ENCODE peak calls at places on chromosomes 11 and 22, in five cellular contexts. J is H7, W is cardiac muscle cell, L is GM23338, M is mesenchymal stem cell. K is an unnamed sample.

GRCh38 chr22:49350441-49351121 is 477.1 kb downstream of the BRD1 start:
- DNase-seq in J (no peak), W (no peak), L (no peak), M (no peak), K (no peak)

GRCh38 chr11:17734418-17734911 is at the start of gene KCNC1:
- DNase-seq in J (peak; percentile 92), W (peak; percentile 82), L (peak; percentile 75), M (peak; percentile 42), K (no peak)

GRCh38 chr11:121892131-121892681 is 223.8 kb downstream of the BLID start:
- DNase-seq in J (no peak), W (peak; percentile 12), L (peak; percentile 61), M (peak; percentile 43), K (no peak)

GRCh38 chr11:79100093-79100704 is 340.6 kb downstream of the TENM4 start:
- DNase-seq in J (peak; percentile 82), W (peak; percentile 46), L (peak; percentile 78), M (peak; percentile 61), K (peak; percentile 43)

GRCh38 chr11:33211153-33211552 is 46.0 kb upstream of the HIPK3 start:
- DNase-seq in J (no peak), W (no peak), L (no peak), M (no peak), K (no peak)

GRCh38 chr22:23289851-23290724 is 109.8 kb downstream of the BCR start:
- DNase-seq in J (peak; percentile 96), W (peak; percentile 52), L (peak; percentile 78), M (peak; percentile 70), K (peak; percentile 25)

GRCh38 chr22:47174671-47175111 is 412.2 kb downstream of the TBC1D22A start:
- DNase-seq in J (no peak), W (no peak), L (no peak), M (no peak), K (no peak)

GRCh38 chr22:17694752-17695151 is 56.2 kb downstream of the BCL2L13 start:
- DNase-seq in J (no peak), W (no peak), L (no peak), M (no peak), K (no peak)

GRCh38 chr11:10308208-10308954 is 3.5 kb downstream of the ADM start:
- DNase-seq in J (no peak), W (no peak), L (no peak), M (peak; percentile 39), K (no peak)

GRCh38 chr11:10305964-10306918 is 1.4 kb downstream of the ADM start:
- DNase-seq in J (peak; percentile 77), W (peak; percentile 60), L (peak; percentile 75), M (peak; percentile 38), K (no peak)

GRCh38 chr11:10307411-10308207 is 2.7 kb downstream of the ADM start:
- DNase-seq in J (peak; percentile 94), W (peak; percentile 87), L (peak; percentile 88), M (peak; percentile 93), K (no peak)

GRCh38 chr11:10305262-10305963 is 540 bp downstream of the ADM start:
- DNase-seq in J (peak; percentile 69), W (peak; percentile 70), L (peak; percentile 51), M (no peak), K (no peak)

DNA sequence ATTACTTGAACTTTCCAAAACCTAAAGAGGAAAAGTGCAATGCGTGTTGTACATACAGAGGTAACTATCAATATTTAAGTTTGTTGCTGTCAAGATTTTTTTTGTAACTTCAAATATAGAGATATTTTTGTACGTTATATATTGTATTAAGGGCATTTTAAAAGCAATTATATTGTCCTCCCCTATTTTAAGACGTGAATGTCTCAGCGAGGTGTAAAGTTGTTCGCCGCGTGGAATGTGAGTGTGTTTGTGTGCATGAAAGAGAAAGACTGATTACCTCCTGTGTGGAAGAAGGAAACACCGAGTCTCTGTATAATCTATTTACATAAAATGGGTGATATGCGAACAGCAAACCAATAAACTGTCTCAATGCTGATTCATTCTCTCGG is 2.1 kb downstream of the ADM start:
- DNase-seq in J (no peak), W (no peak), L (no peak), M (no peak), K (no peak)
- H3K4me3 ChIP-seq in J (peak overlapping the region; percentile 83), W (peak overlapping the region; percentile 68), L (peak overlapping the region; percentile 92), M (peak overlapping the region; percentile 93), K (peak overlapping the region; percentile 64)

GRCh38 chr22:29531419-29531818 is 22.1 kb downstream of the THOC5 start:
- DNase-seq in J (no peak), W (no peak), L (no peak), M (no peak), K (no peak)
- H3K36me3 ChIP-seq in J (peaks cover 28% of the 10 kb centered on the region), W (peaks cover 56% of the 10 kb centered on the region), L (peaks cover 54% of the 10 kb centered on the region), M (peaks cover 89% of the 10 kb centered on the region), K (peaks cover 10% of the 10 kb centered on the region)

GRCh38 chr22:20058989-20059770 is 20.9 kb upstream of the DGCR8 start:
- DNase-seq in J (no peak), W (peak; percentile 18), L (no peak), M (no peak), K (no peak)
- H3K4me3 ChIP-seq in J (no peak overlapping the region), W (no peak overlapping the region), L (no peak overlapping the region), M (no peak overlapping the region), K (no peak overlapping the region)

GRCh38 chr11:62137881-62138629 is 14.2 kb downstream of the INCENP start:
- DNase-seq in J (peak; percentile 13), W (no peak), L (no peak), M (no peak), K (no peak)
- H3K36me3 ChIP-seq in J (peaks cover 42% of the 10 kb centered on the region), W (peaks cover 9% of the 10 kb centered on the region), L (peaks cover 7% of the 10 kb centered on the region), M (peaks cover 54% of the 10 kb centered on the region), K (peaks cover 2% of the 10 kb centered on the region)